ENCODE peak calls at places on chromosomes 2 and 18, in four cellular contexts. One of them, this sample, is unnamed.

GRCh38 chr2:237427807-237428506 is 14.0 kb upstream of the COL6A3 start:
- DNase-seq in substantia nigra: no peak
- DNase-seq in fibroblast of lung: no peak
- DNase-seq in HFFc6: no peak
- DNase-seq in this sample: no peak

GRCh38 chr2:203934006-203934632 is 2.4 kb upstream of the ICOS start:
- DNase-seq in substantia nigra: no peak
- DNase-seq in HFFc6: no peak
- DNase-seq in fibroblast of lung: no peak
- DNase-seq in this sample: no peak

GRCh38 chr2:37771600-37772088 is 100.2 kb upstream of the CDC42EP3 start:
- DNase-seq in substantia nigra: no peak
- DNase-seq in HFFc6: peak
- DNase-seq in fibroblast of lung: peak
- DNase-seq in this sample: no peak

GRCh38 chr18:52237551-52237950 is 102.4 kb upstream of the DCC start:
- DNase-seq in substantia nigra: no peak
- DNase-seq in fibroblast of lung: peak
- DNase-seq in HFFc6: no peak
- DNase-seq in this sample: no peak

GRCh38 chr2:36455788-36456187 is 100.2 kb downstream of the CRIM1 start:
- DNase-seq in HFFc6: peak
- DNase-seq in substantia nigra: no peak
- DNase-seq in fibroblast of lung: peak
- DNase-seq in this sample: no peak

GRCh38 chr2:236873666-236874065 is 212.0 kb upstream of the COPS8 start:
- DNase-seq in fibroblast of lung: peak
- DNase-seq in substantia nigra: no peak
- DNase-seq in HFFc6: no peak
- DNase-seq in this sample: no peak

GRCh38 chr18:79533146-79533545 is 137.4 kb downstream of the NFATC1 start:
- DNase-seq in fibroblast of lung: no peak
- DNase-seq in substantia nigra: no peak
- DNase-seq in HFFc6: no peak
- DNase-seq in this sample: no peak

GRCh38 chr2:23497536-23497935 is 112.6 kb downstream of the KLHL29 start:
- DNase-seq in substantia nigra: no peak
- DNase-seq in HFFc6: no peak
- DNase-seq in fibroblast of lung: no peak
- DNase-seq in this sample: no peak

GRCh38 chr2:165120740-165121467 is 82.9 kb downstream of the SCN3A start:
- DNase-seq in HFFc6: no peak
- DNase-seq in fibroblast of lung: no peak
- DNase-seq in substantia nigra: no peak
- DNase-seq in this sample: peak